ENCODE peak calls at places on chromosomes 16 and 17, in nine cellular contexts. One of them, this sample, is unnamed.

GRCh38 chr17:43758497-43759174 is at the start of gene SOST:
- DNase-seq in PC-9: no peak
- DNase-seq in fibroblast of the aortic adventitia: no peak
- DNase-seq in left ventricle myocardium inferior: no peak
- DNase-seq in GM10248: no peak
- DNase-seq in A549: no peak
- DNase-seq in lower lobe of right lung: no peak
- DNase-seq in type B pancreatic cell: no peak
- DNase-seq in astrocyte of the spinal cord: no peak
- DNase-seq in this sample: no peak

GRCh38 chr16:56998861-56999260 is 9.5 kb downstream of the NLRC5 start:
- DNase-seq in A549: no peak
- DNase-seq in left ventricle myocardium inferior: no peak
- DNase-seq in lower lobe of right lung: no peak
- DNase-seq in astrocyte of the spinal cord: no peak
- DNase-seq in type B pancreatic cell: no peak
- DNase-seq in fibroblast of the aortic adventitia: no peak
- DNase-seq in GM10248: no peak
- DNase-seq in PC-9: no peak
- DNase-seq in this sample: no peak

GRCh38 chr17:33976816-33977215 is 278.3 kb upstream of the CCL2 start:
- DNase-seq in type B pancreatic cell: no peak
- DNase-seq in lower lobe of right lung: no peak
- DNase-seq in left ventricle myocardium inferior: no peak
- DNase-seq in astrocyte of the spinal cord: no peak
- DNase-seq in PC-9: no peak
- DNase-seq in GM10248: no peak
- DNase-seq in A549: no peak
- DNase-seq in fibroblast of the aortic adventitia: no peak
- DNase-seq in this sample: no peak

GRCh38 chr17:78779848-78780247 is 2.2 kb downstream of the CYTH1 start:
- DNase-seq in left ventricle myocardium inferior: no peak
- DNase-seq in astrocyte of the spinal cord: no peak
- DNase-seq in type B pancreatic cell: no peak
- DNase-seq in PC-9: no peak
- DNase-seq in lower lobe of right lung: no peak
- DNase-seq in A549: no peak
- DNase-seq in GM10248: no peak
- DNase-seq in fibroblast of the aortic adventitia: no peak
- DNase-seq in this sample: no peak

GRCh38 chr17:63834431-63835166 is 7.1 kb upstream of the FTSJ3 start:
- DNase-seq in lower lobe of right lung: peak; percentile 66
- DNase-seq in left ventricle myocardium inferior: no peak
- DNase-seq in fibroblast of the aortic adventitia: peak; percentile 82
- DNase-seq in astrocyte of the spinal cord: peak; percentile 85
- DNase-seq in type B pancreatic cell: no peak
- DNase-seq in A549: peak; percentile 95
- DNase-seq in GM10248: peak; percentile 66
- DNase-seq in PC-9: peak; percentile 63
- DNase-seq in this sample: peak; percentile 45

GRCh38 chr17:43660262-43660661 is 1.5 kb downstream of the MEOX1 start:
- DNase-seq in GM10248: no peak
- DNase-seq in PC-9: no peak
- DNase-seq in left ventricle myocardium inferior: no peak
- DNase-seq in fibroblast of the aortic adventitia: no peak
- DNase-seq in astrocyte of the spinal cord: no peak
- DNase-seq in type B pancreatic cell: no peak
- DNase-seq in A549: no peak
- DNase-seq in lower lobe of right lung: no peak
- DNase-seq in this sample: no peak

GRCh38 chr17:74637265-74637664 is 13.7 kb upstream of the CD300E start:
- DNase-seq in A549: no peak
- DNase-seq in type B pancreatic cell: no peak
- DNase-seq in PC-9: no peak
- DNase-seq in astrocyte of the spinal cord: no peak
- DNase-seq in lower lobe of right lung: no peak
- DNase-seq in fibroblast of the aortic adventitia: no peak
- DNase-seq in GM10248: no peak
- DNase-seq in left ventricle myocardium inferior: no peak
- DNase-seq in this sample: no peak

GRCh38 chr17:31488982-31489294 is 97.5 kb downstream of the RAB11FIP4 start:
- DNase-seq in A549: no peak
- DNase-seq in astrocyte of the spinal cord: no peak
- DNase-seq in PC-9: no peak
- DNase-seq in GM10248: no peak
- DNase-seq in type B pancreatic cell: no peak
- DNase-seq in lower lobe of right lung: no peak
- DNase-seq in fibroblast of the aortic adventitia: no peak
- DNase-seq in left ventricle myocardium inferior: no peak
- DNase-seq in this sample: no peak

GRCh38 chr17:55348749-55349354 is 72.8 kb downstream of the MMD start:
- DNase-seq in PC-9: no peak
- DNase-seq in left ventricle myocardium inferior: no peak
- DNase-seq in astrocyte of the spinal cord: peak; percentile 60
- DNase-seq in lower lobe of right lung: peak; percentile 52
- DNase-seq in fibroblast of the aortic adventitia: peak; percentile 64
- DNase-seq in A549: peak; percentile 66
- DNase-seq in GM10248: peak; percentile 37
- DNase-seq in type B pancreatic cell: no peak
- DNase-seq in this sample: peak; percentile 29

GRCh38 chr16:23408242-23409201 is 44.5 kb downstream of the COG7 start:
- DNase-seq in left ventricle myocardium inferior: peak; percentile 49
- DNase-seq in lower lobe of right lung: no peak
- DNase-seq in astrocyte of the spinal cord: peak; percentile 56
- DNase-seq in GM10248: no peak
- DNase-seq in type B pancreatic cell: no peak
- DNase-seq in A549: peak; percentile 34
- DNase-seq in PC-9: no peak
- DNase-seq in fibroblast of the aortic adventitia: peak; percentile 62
- DNase-seq in this sample: no peak

GRCh38 chr17:27980035-27980434 is 62.4 kb upstream of the NLK start:
- DNase-seq in type B pancreatic cell: no peak
- DNase-seq in left ventricle myocardium inferior: no peak
- DNase-seq in A549: peak; percentile 72
- DNase-seq in GM10248: no peak
- DNase-seq in lower lobe of right lung: no peak
- DNase-seq in astrocyte of the spinal cord: peak; percentile 59
- DNase-seq in PC-9: peak; percentile 48
- DNase-seq in fibroblast of the aortic adventitia: peak; percentile 79
- DNase-seq in this sample: no peak

GRCh38 chr17:31492880-31493655 is 101.6 kb downstream of the RAB11FIP4 start:
- DNase-seq in left ventricle myocardium inferior: peak; percentile 59
- DNase-seq in lower lobe of right lung: peak; percentile 87
- DNase-seq in A549: no peak
- DNase-seq in astrocyte of the spinal cord: no peak
- DNase-seq in fibroblast of the aortic adventitia: no peak
- DNase-seq in type B pancreatic cell: no peak
- DNase-seq in GM10248: peak; percentile 80
- DNase-seq in PC-9: no peak
- DNase-seq in this sample: peak; percentile 76

GRCh38 chr17:3921853-3922319 is 5.6 kb upstream of the P2RX1 start:
- DNase-seq in PC-9: no peak
- DNase-seq in GM10248: no peak
- DNase-seq in left ventricle myocardium inferior: no peak
- DNase-seq in type B pancreatic cell: no peak
- DNase-seq in lower lobe of right lung: no peak
- DNase-seq in fibroblast of the aortic adventitia: no peak
- DNase-seq in astrocyte of the spinal cord: no peak
- DNase-seq in A549: no peak
- DNase-seq in this sample: no peak

GRCh38 chr17:64938925-64939474 is 19.7 kb upstream of the LRRC37A3 start:
- DNase-seq in astrocyte of the spinal cord: no peak
- DNase-seq in PC-9: peak; percentile 70
- DNase-seq in left ventricle myocardium inferior: peak; percentile 39
- DNase-seq in fibroblast of the aortic adventitia: peak; percentile 37
- DNase-seq in type B pancreatic cell: no peak
- DNase-seq in GM10248: peak; percentile 75
- DNase-seq in lower lobe of right lung: peak; percentile 80
- DNase-seq in A549: peak; percentile 66
- DNase-seq in this sample: peak; percentile 58

GRCh38 chr17:81863833-81864768 is 3.8 kb upstream of the P4HB start:
- DNase-seq in lower lobe of right lung: no peak
- DNase-seq in PC-9: no peak
- DNase-seq in astrocyte of the spinal cord: no peak
- DNase-seq in left ventricle myocardium inferior: no peak
- DNase-seq in A549: peak; percentile 58
- DNase-seq in GM10248: no peak
- DNase-seq in fibroblast of the aortic adventitia: no peak
- DNase-seq in type B pancreatic cell: no peak
- DNase-seq in this sample: no peak

GRCh38 chr17:78781339-78782304 is at the start of gene CYTH1:
- DNase-seq in left ventricle myocardium inferior: peak; percentile 63
- DNase-seq in lower lobe of right lung: peak; percentile 74
- DNase-seq in type B pancreatic cell: no peak
- DNase-seq in GM10248: no peak
- DNase-seq in PC-9: no peak
- DNase-seq in A549: peak; percentile 41
- DNase-seq in astrocyte of the spinal cord: no peak
- DNase-seq in fibroblast of the aortic adventitia: peak; percentile 19
- DNase-seq in this sample: no peak

GRCh38 chr16:3950343-3951193 is 70.1 kb upstream of the CREBBP start:
- DNase-seq in GM10248: no peak
- DNase-seq in PC-9: no peak
- DNase-seq in type B pancreatic cell: no peak
- DNase-seq in astrocyte of the spinal cord: peak; percentile 94
- DNase-seq in left ventricle myocardium inferior: peak; percentile 86
- DNase-seq in A549: peak; percentile 52
- DNase-seq in fibroblast of the aortic adventitia: peak; percentile 99
- DNase-seq in lower lobe of right lung: peak; percentile 86
- DNase-seq in this sample: no peak

GRCh38 chr17:10316986-10317834 is 55.6 kb downstream of the MYH13 start:
- DNase-seq in GM10248: peak; percentile 70
- DNase-seq in left ventricle myocardium inferior: peak; percentile 75
- DNase-seq in A549: peak; percentile 69
- DNase-seq in fibroblast of the aortic adventitia: peak; percentile 54
- DNase-seq in PC-9: no peak
- DNase-seq in astrocyte of the spinal cord: peak; percentile 3
- DNase-seq in lower lobe of right lung: peak; percentile 81
- DNase-seq in type B pancreatic cell: no peak
- DNase-seq in this sample: peak; percentile 55

GRCh38 chr17:33137411-33137810 is 145.8 kb downstream of the SPACA3 start:
- DNase-seq in PC-9: no peak
- DNase-seq in GM10248: no peak
- DNase-seq in astrocyte of the spinal cord: no peak
- DNase-seq in type B pancreatic cell: no peak
- DNase-seq in lower lobe of right lung: no peak
- DNase-seq in left ventricle myocardium inferior: no peak
- DNase-seq in fibroblast of the aortic adventitia: no peak
- DNase-seq in A549: no peak
- DNase-seq in this sample: no peak

GRCh38 chr17:75909051-75909811 is 4.5 kb upstream of the MRPL38 start:
- DNase-seq in left ventricle myocardium inferior: no peak
- DNase-seq in astrocyte of the spinal cord: no peak
- DNase-seq in A549: no peak
- DNase-seq in type B pancreatic cell: no peak
- DNase-seq in GM10248: no peak
- DNase-seq in fibroblast of the aortic adventitia: no peak
- DNase-seq in lower lobe of right lung: no peak
- DNase-seq in PC-9: no peak
- DNase-seq in this sample: no peak

GRCh38 chr17:66405836-66406679 is 103.6 kb downstream of the PRKCA start:
- DNase-seq in PC-9: no peak
- DNase-seq in GM10248: no peak
- DNase-seq in lower lobe of right lung: no peak
- DNase-seq in A549: no peak
- DNase-seq in left ventricle myocardium inferior: no peak
- DNase-seq in astrocyte of the spinal cord: no peak
- DNase-seq in fibroblast of the aortic adventitia: peak; percentile 40
- DNase-seq in type B pancreatic cell: no peak
- DNase-seq in this sample: no peak

GRCh38 chr17:6524520-6524919 is 31.8 kb downstream of the PITPNM3 start:
- DNase-seq in A549: peak; percentile 36
- DNase-seq in astrocyte of the spinal cord: no peak
- DNase-seq in left ventricle myocardium inferior: no peak
- DNase-seq in PC-9: peak; percentile 90
- DNase-seq in type B pancreatic cell: no peak
- DNase-seq in lower lobe of right lung: no peak
- DNase-seq in fibroblast of the aortic adventitia: no peak
- DNase-seq in GM10248: no peak
- DNase-seq in this sample: no peak

DNA sequence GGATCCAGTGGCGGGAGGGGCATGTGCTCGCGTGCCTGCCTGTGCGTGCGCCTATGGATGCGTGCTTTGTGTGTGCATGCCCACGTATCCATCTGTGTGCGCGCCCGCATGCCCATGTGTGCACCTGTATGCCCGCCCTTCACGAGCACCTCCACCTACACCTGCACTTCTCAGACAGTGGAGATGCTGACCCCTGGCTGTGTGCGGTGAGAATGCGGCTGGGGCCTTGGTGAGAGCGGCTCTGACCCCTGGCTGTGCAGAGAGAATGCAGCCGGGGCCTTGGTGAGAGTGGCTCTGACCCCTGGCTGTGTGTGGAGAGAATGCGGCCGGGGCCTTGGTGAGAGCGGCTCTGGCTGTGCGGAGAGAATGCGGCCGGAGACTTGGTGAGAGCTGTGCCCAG is 33.9 kb downstream of the AXIN1 start:
- DNase-seq in astrocyte of the spinal cord: no peak
- DNase-seq in lower lobe of right lung: no peak
- DNase-seq in GM10248: no peak
- DNase-seq in left ventricle myocardium inferior: no peak
- DNase-seq in fibroblast of the aortic adventitia: no peak
- DNase-seq in A549: peak; percentile 50
- DNase-seq in type B pancreatic cell: no peak
- DNase-seq in PC-9: no peak
- DNase-seq in this sample: no peak
- TF ChIP-seq CTCF in astrocyte of the spinal cord: peak; percentile 15
- TF ChIP-seq CTCF in lower lobe of right lung: no peak
- TF ChIP-seq CTCF in GM10248: peak; percentile 28
- TF ChIP-seq CTCF in left ventricle myocardium inferior: no peak
- TF ChIP-seq CTCF in fibroblast of the aortic adventitia: no peak
- TF ChIP-seq CTCF in A549: no peak
- TF ChIP-seq CTCF in type B pancreatic cell: peak; percentile 59
- TF ChIP-seq CTCF in PC-9: peak; percentile 42
- TF ChIP-seq CTCF in this sample: peak; percentile 22

GRCh38 chr16:21083729-21084268 is 66.8 kb downstream of the DNAH3 start:
- DNase-seq in PC-9: no peak
- DNase-seq in type B pancreatic cell: peak; percentile 47
- DNase-seq in astrocyte of the spinal cord: peak; percentile 50
- DNase-seq in left ventricle myocardium inferior: peak; percentile 64
- DNase-seq in GM10248: peak; percentile 54
- DNase-seq in lower lobe of right lung: peak; percentile 65
- DNase-seq in A549: peak; percentile 52
- DNase-seq in fibroblast of the aortic adventitia: peak; percentile 70
- DNase-seq in this sample: peak; percentile 45
- TF ChIP-seq CTCF in PC-9: peak; percentile 81
- TF ChIP-seq CTCF in type B pancreatic cell: peak; percentile 81
- TF ChIP-seq CTCF in astrocyte of the spinal cord: peak; percentile 68
- TF ChIP-seq CTCF in left ventricle myocardium inferior: peak; percentile 83
- TF ChIP-seq CTCF in GM10248: peak; percentile 71
- TF ChIP-seq CTCF in lower lobe of right lung: peak; percentile 75
- TF ChIP-seq CTCF in A549: peak; percentile 75
- TF ChIP-seq CTCF in fibroblast of the aortic adventitia: peak; percentile 76
- TF ChIP-seq CTCF in this sample: peak; percentile 86

GRCh38 chr16:55369151-55369550 is 45.1 kb downstream of the IRX6 start:
- DNase-seq in A549: no peak
- DNase-seq in fibroblast of the aortic adventitia: no peak
- DNase-seq in type B pancreatic cell: no peak
- DNase-seq in PC-9: no peak
- DNase-seq in left ventricle myocardium inferior: no peak
- DNase-seq in lower lobe of right lung: no peak
- DNase-seq in astrocyte of the spinal cord: no peak
- DNase-seq in GM10248: no peak
- DNase-seq in this sample: no peak
- TF ChIP-seq CTCF in A549: no peak
- TF ChIP-seq CTCF in fibroblast of the aortic adventitia: no peak
- TF ChIP-seq CTCF in type B pancreatic cell: no peak
- TF ChIP-seq CTCF in PC-9: no peak
- TF ChIP-seq CTCF in left ventricle myocardium inferior: no peak
- TF ChIP-seq CTCF in lower lobe of right lung: no peak
- TF ChIP-seq CTCF in astrocyte of the spinal cord: no peak
- TF ChIP-seq CTCF in GM10248: no peak
- TF ChIP-seq CTCF in this sample: no peak

GRCh38 chr16:67100569-67101300 is 9.0 kb upstream of the PHAF1 start:
- DNase-seq in GM10248: no peak
- DNase-seq in fibroblast of the aortic adventitia: peak; percentile 63
- DNase-seq in astrocyte of the spinal cord: peak; percentile 65
- DNase-seq in PC-9: no peak
- DNase-seq in lower lobe of right lung: no peak
- DNase-seq in type B pancreatic cell: no peak
- DNase-seq in A549: peak; percentile 51
- DNase-seq in left ventricle myocardium inferior: no peak
- DNase-seq in this sample: peak; percentile 62
- TF ChIP-seq CTCF in GM10248: no peak
- TF ChIP-seq CTCF in fibroblast of the aortic adventitia: peak; percentile 24
- TF ChIP-seq CTCF in astrocyte of the spinal cord: peak; percentile 22
- TF ChIP-seq CTCF in PC-9: peak; percentile 61
- TF ChIP-seq CTCF in lower lobe of right lung: no peak
- TF ChIP-seq CTCF in type B pancreatic cell: peak; percentile 53
- TF ChIP-seq CTCF in A549: peak; percentile 60
- TF ChIP-seq CTCF in left ventricle myocardium inferior: peak; percentile 24
- TF ChIP-seq CTCF in this sample: peak; percentile 37